ENCODE peak calls at places on chromosomes 13 and 19, in five cellular contexts. R is PC-3, Y is DND-41, N is HepG2, O is GM23338. V is an unnamed sample. For H3K79me2, the result is how much of the 10 kb centered on the place peaks cover.

GRCh38 chr13:94673841-94674240 is 38.5 kb downstream of the SOX21 start:
- DNase-seq in R (peak), Y (no peak), N (no peak), O (peak), V (no peak)

GRCh38 chr19:20103091-20103501 is 25.3 kb downstream of the ZNF90 start:
- DNase-seq in R (no peak), Y (no peak), N (no peak), O (peak), V (no peak)

GRCh38 chr13:98509271-98510155 is 67.4 kb downstream of the STK24 start:
- DNase-seq in R (peak), Y (no peak), N (peak), O (no peak), V (peak)

GRCh38 chr19:13742756-13743155 is 21.6 kb upstream of the MRI1 start:
- DNase-seq in R (peak), Y (no peak), N (no peak), O (no peak), V (peak)

GRCh38 chr13:43089912-43090498 is 66.6 kb downstream of the DNAJC15 start:
- DNase-seq in R (no peak), Y (no peak), N (no peak), O (no peak), V (no peak)

GRCh38 chr19:58346961-58347929 is 6.0 kb downstream of the A1BG start:
- DNase-seq in R (no peak), Y (peak), N (no peak), O (peak), V (peak)

GRCh38 chr19:29715695-29716581 is 877 bp upstream of the C19orf12 start:
- DNase-seq in R (peak), Y (peak), N (peak), O (peak), V (peak)

GRCh38 chr13:110234532-110234931 is 72.4 kb downstream of the COL4A1 start:
- DNase-seq in R (no peak), Y (no peak), N (no peak), O (no peak), V (no peak)

GRCh38 chr13:33262069-33262487 is 23.5 kb downstream of the STARD13 start:
- DNase-seq in R (peak), Y (no peak), N (peak), O (no peak), V (no peak)

GRCh38 chr13:101986316-101986715 is 415.5 kb downstream of the FGF14 start:
- DNase-seq in R (no peak), Y (no peak), N (no peak), O (no peak), V (no peak)

GRCh38 chr13:101454767-101455166 is 2.3 kb downstream of the ITGBL1 start:
- DNase-seq in R (peak), Y (no peak), N (no peak), O (no peak), V (peak)

GRCh38 chr13:89695343-89696257 is 1651.9 kb upstream of the MIR17HG start:
- DNase-seq in R (peak), Y (no peak), N (peak), O (peak), V (peak)

GRCh38 chr13:106701810-106702341 is 133.9 kb upstream of the ARGLU1 start:
- DNase-seq in R (no peak), Y (no peak), N (no peak), O (no peak), V (no peak)

GRCh38 chr13:40586886-40587285 is 79.6 kb downstream of the FOXO1 start:
- DNase-seq in R (no peak), Y (no peak), N (no peak), O (no peak), V (peak)

GRCh38 chr19:35768082-35768421 is 7.3 kb upstream of the ARHGAP33 start:
- DNase-seq in R (no peak), Y (no peak), N (no peak), O (no peak), V (no peak)

GRCh38 chr13:79837741-79838450 is 356.9 kb downstream of the NDFIP2 start:
- DNase-seq in R (peak), Y (no peak), N (no peak), O (no peak), V (peak)

GRCh38 chr13:75902166-75903104 is 266.3 kb downstream of the LMO7 start:
- DNase-seq in R (peak), Y (no peak), N (no peak), O (no peak), V (no peak)

GRCh38 chr13:34420975-34421719 is 520.9 kb upstream of the NBEA start:
- DNase-seq in R (peak), Y (no peak), N (no peak), O (peak), V (no peak)

GRCh38 chr13:34416833-34417425 is 525.1 kb upstream of the NBEA start:
- DNase-seq in R (peak), Y (no peak), N (no peak), O (peak), V (peak)

GRCh38 chr13:34425307-34425949 is 516.6 kb upstream of the NBEA start:
- DNase-seq in R (no peak), Y (no peak), N (no peak), O (peak), V (no peak)

GRCh38 chr13:34419025-34419424 is 523.0 kb upstream of the NBEA start:
- DNase-seq in R (no peak), Y (no peak), N (no peak), O (no peak), V (peak)

GRCh38 chr13:34421849-34422475 is 520.1 kb upstream of the NBEA start:
- DNase-seq in R (no peak), Y (no peak), N (no peak), O (no peak), V (no peak)
- H3K27ac ChIP-seq in R (no peak), Y (no peak), N (no peak), O (no peak), V (no peak)

GRCh38 chr13:99606322-99607089 is 105.2 kb downstream of the TM9SF2 start:
- DNase-seq in R (peak), Y (peak), N (peak), O (peak), V (peak)

GRCh38 chr13:99605417-99606321 is 104.4 kb downstream of the TM9SF2 start:
- DNase-seq in R (peak), Y (peak), N (peak), O (peak), V (peak)

GRCh38 chr13:99614465-99614885 is 113.2 kb downstream of the TM9SF2 start:
- DNase-seq in R (no peak), Y (no peak), N (peak), O (peak), V (no peak)

GRCh38 chr13:99608345-99608744 is 107.1 kb downstream of the TM9SF2 start:
- DNase-seq in R (no peak), Y (no peak), N (no peak), O (no peak), V (no peak)

DNA sequence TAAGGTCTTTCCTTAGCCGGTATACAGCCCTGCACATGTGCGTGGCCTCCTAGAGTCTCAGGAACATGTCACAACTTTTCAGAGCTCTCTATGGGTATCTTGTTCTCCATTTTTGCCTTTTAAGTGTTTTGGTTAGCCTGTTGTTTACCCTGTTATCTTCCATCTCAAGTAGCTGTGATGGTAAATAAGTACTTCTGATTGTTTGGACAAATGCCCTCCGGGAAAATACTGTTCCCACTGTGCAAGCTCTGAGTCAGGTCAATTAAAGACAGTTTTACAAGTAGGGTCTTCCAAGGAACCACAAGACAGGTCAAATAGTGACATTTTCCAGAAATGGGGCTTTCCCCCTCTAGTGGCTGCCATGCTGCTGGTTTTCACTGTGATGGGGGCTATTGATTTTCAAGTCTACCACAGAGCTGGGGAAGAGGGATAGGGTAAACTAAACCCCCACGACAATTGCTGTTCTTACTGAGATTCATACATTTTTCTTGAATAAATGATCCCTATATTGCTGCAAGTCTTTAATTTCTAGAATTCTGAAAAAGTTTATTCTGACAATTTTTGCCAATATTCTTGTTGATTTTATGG is 109.5 kb downstream of the TM9SF2 start:
- DNase-seq in R (no peak), Y (no peak), N (no peak), O (peak), V (no peak)
- TF ChIP-seq CTCF in R (peak), Y (peak), N (peak), O (peak), V (peak)

DNA sequence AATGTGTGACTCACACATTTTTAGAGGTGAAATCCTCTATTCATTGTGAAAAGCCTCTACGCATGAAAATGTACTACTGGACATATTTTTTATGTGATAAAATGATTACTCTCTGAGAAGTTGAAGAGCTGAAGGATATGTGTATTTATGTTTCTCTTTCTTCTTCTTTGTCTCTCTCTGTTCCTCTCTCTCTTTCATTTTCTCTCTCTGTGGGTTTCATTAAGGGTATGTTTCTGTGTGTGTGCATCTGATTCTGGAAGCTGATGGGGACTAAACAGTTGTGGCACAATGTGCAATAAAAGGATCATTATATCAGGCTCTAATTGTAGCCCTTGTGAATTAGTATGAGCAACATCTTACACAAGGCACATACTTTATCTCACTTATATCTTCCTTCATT is 867.7 kb downstream of the PCDH9 start:
- DNase-seq in R (no peak), Y (no peak), N (no peak), O (no peak), V (peak)
- H3K79me2 ChIP-seq in R (under half), Y (under half), N (under half), O (under half), V (under half)

GRCh38 chr19:947707-948533 is 22.1 kb downstream of the ARID3A start:
- DNase-seq in R (no peak), Y (no peak), N (no peak), O (no peak), V (no peak)

GRCh38 chr19:944663-945241 is 18.9 kb downstream of the ARID3A start:
- DNase-seq in R (no peak), Y (no peak), N (no peak), O (no peak), V (no peak)

GRCh38 chr19:945401-946252 is 19.8 kb downstream of the ARID3A start:
- DNase-seq in R (no peak), Y (no peak), N (no peak), O (no peak), V (no peak)

GRCh38 chr19:948842-949496 is 23.1 kb downstream of the ARID3A start:
- DNase-seq in R (no peak), Y (no peak), N (no peak), O (no peak), V (no peak)

GRCh38 chr19:947090-947706 is 21.4 kb downstream of the ARID3A start:
- DNase-seq in R (no peak), Y (no peak), N (no peak), O (no peak), V (no peak)
- H3K27ac ChIP-seq in R (no peak), Y (no peak), N (no peak), O (no peak), V (no peak)

GRCh38 chr19:22545751-22546150 is 88.4 kb upstream of the ZNF492 start:
- DNase-seq in R (peak), Y (peak), N (peak), O (peak), V (no peak)
- TF ChIP-seq CTCF in R (peak), Y (peak), N (peak), O (peak), V (peak)

GRCh38 chr19:18709546-18709945 is 26.1 kb downstream of the CRTC1 start:
- DNase-seq in R (no peak), Y (no peak), N (no peak), O (no peak), V (no peak)
- H3K79me2 ChIP-seq in R (under half), Y (under half), N (under half), O (under half), V (under half)

GRCh38 chr13:22187329-22187728 is 516.5 kb downstream of the FGF9 start:
- DNase-seq in R (no peak), Y (no peak), N (no peak), O (no peak), V (no peak)
- H3K27ac ChIP-seq in R (no peak), Y (no peak), N (no peak), O (no peak), V (no peak)

GRCh38 chr19:50706387-50706786 is 13.2 kb downstream of the SHANK1 start:
- DNase-seq in R (no peak), Y (no peak), N (no peak), O (no peak), V (no peak)

GRCh38 chr19:50702870-50703829 is 16.5 kb downstream of the SHANK1 start:
- DNase-seq in R (peak), Y (no peak), N (no peak), O (peak), V (no peak)

GRCh38 chr19:50702158-50702869 is 17.3 kb downstream of the SHANK1 start:
- DNase-seq in R (no peak), Y (no peak), N (no peak), O (no peak), V (no peak)

GRCh38 chr19:50705422-50706019 is 14.1 kb downstream of the SHANK1 start:
- DNase-seq in R (peak), Y (peak), N (peak), O (peak), V (peak)

DNA sequence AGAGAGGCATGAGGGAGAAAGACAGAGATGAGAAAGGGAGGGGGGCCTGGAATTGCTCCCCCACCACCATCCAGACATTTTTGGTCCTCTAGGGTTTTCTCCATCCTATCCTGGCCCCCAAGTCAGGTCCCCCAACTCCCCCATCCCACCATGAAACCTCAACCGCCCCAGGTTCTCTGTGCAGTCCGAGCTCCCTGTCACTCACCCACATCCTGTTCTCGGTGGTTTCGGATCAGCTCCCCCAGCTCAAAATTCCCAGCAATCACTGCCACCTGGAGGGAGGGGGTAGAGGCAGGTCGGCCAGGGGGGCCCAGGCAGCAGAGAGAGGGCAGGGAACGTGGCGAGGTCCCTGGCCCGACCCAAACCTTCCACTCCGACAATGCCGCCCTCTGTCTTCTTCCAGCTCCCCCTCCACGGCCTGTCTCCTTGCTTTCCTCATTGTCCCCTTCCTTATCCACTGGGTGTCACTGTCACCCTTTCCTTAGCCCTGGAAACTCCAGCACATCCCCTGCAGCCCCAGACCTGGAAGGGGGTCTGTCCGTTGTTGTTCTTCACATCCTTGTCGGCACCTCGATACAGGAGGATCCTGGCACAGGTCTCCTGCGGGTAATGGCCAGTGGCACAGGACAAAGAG is 15.6 kb downstream of the SHANK1 start:
- DNase-seq in R (peak), Y (no peak), N (peak), O (peak), V (no peak)
- TF ChIP-seq CTCF in R (peak), Y (no peak), N (peak), O (peak), V (no peak)

GRCh38 chr13:113621046-113621445 is 36.5 kb downstream of the TFDP1 start:
- DNase-seq in R (no peak), Y (no peak), N (no peak), O (no peak), V (no peak)
- H3K79me2 ChIP-seq in R (half or more), Y (half or more), N (under half), O (under half), V (under half)

DNA sequence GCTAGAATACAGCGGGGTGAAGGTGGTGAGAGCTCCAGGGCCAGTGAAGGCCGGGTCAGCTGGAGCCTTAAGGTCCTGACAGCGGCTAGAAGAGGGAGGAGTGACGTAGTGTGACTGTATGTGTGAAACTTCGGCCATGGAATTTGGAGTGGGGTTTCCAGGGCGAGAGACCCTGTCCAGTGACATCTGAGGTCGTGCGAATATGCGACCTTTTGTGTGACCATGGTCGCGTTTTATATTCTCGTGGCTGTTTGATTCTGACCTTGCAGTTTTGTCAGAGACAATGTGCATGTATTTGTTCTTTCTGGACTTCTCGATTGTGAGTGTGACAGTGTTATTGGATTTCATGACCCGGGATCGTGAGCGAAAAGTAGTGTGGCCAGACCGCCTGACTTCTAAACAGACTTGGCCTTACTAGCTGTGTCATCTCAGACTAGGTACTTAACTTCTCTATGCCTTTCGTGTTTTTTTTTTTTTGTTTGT is 405 bp upstream of the ZNF569 start:
- DNase-seq in R (no peak), Y (no peak), N (no peak), O (no peak), V (no peak)
- H3K27ac ChIP-seq in R (no peak), Y (peak), N (peak), O (peak), V (no peak)

V was measured in fibroblast of lung.